ENCODE peak calls at places on chromosomes 4 and X, in ten cellular contexts. P, N, G, E, W, D, M, J, Q and A are unnamed samples.

GRCh38 chr4:78693777-78694456 is 82.2 kb upstream of the BMP2K start:
- DNase-seq in P (no peak), N (no peak), G (no peak), E (no peak), W (no peak), D (no peak), M (peak), J (no peak), Q (no peak), A (no peak)

GRCh38 chrX:65241059-65241721 is 264.9 kb upstream of the ZC4H2 start:
- DNase-seq in P (no peak), N (no peak), G (no peak), E (no peak), W (no peak), D (no peak), M (no peak), J (no peak), Q (no peak), A (no peak)

GRCh38 chrX:150049647-150050046 is 111.4 kb upstream of the EOLA2 start:
- DNase-seq in P (no peak), N (no peak), G (no peak), E (no peak), W (no peak), D (peak), M (no peak), J (peak), Q (no peak), A (no peak)

GRCh38 chr4:101304916-101305315 is 42.4 kb downstream of the PPP3CA start:
- DNase-seq in P (no peak), N (no peak), G (no peak), E (no peak), W (no peak), D (no peak), M (no peak), J (peak), Q (no peak), A (no peak)

GRCh38 chr4:181524455-181524854 is 718.7 kb upstream of the TENM3 start:
- DNase-seq in P (no peak), N (no peak), G (no peak), E (no peak), W (no peak), D (no peak), M (no peak), J (no peak), Q (no peak), A (no peak)

GRCh38 chr4:142091085-142091513 is 454.7 kb downstream of the IL15 start:
- DNase-seq in P (no peak), N (no peak), G (no peak), E (no peak), W (no peak), D (peak), M (no peak), J (peak), Q (no peak), A (no peak)

GRCh38 chr4:137960371-137961050 is 281.6 kb downstream of the SLC7A11 start:
- DNase-seq in P (no peak), N (no peak), G (no peak), E (no peak), W (no peak), D (no peak), M (no peak), J (peak), Q (no peak), A (no peak)

GRCh38 chr4:11700751-11701226 is 272.1 kb upstream of the HS3ST1 start:
- DNase-seq in P (no peak), N (no peak), G (no peak), E (no peak), W (no peak), D (no peak), M (no peak), J (peak), Q (no peak), A (no peak)

GRCh38 chr4:179465131-179465797 is 2023.0 kb upstream of the AGA start:
- DNase-seq in P (no peak), N (no peak), G (no peak), E (no peak), W (no peak), D (no peak), M (no peak), J (peak), Q (no peak), A (no peak)

GRCh38 chr4:42915484-42915883 is 23.0 kb downstream of the GRXCR1 start:
- DNase-seq in P (no peak), N (no peak), G (no peak), E (no peak), W (no peak), D (no peak), M (no peak), J (no peak), Q (no peak), A (no peak)

GRCh38 chr4:94410678-94411206 is 41.0 kb upstream of the PDLIM5 start:
- DNase-seq in P (peak), N (no peak), G (peak), E (no peak), W (no peak), D (no peak), M (peak), J (no peak), Q (peak), A (no peak)

GRCh38 chr4:53119685-53120084 is 246.2 kb downstream of the SCFD2 start:
- DNase-seq in P (no peak), N (no peak), G (no peak), E (no peak), W (no peak), D (no peak), M (no peak), J (peak), Q (no peak), A (no peak)

GRCh38 chr4:97432551-97432950 is 710.7 kb downstream of the STPG2 start:
- DNase-seq in P (no peak), N (no peak), G (no peak), E (no peak), W (no peak), D (no peak), M (no peak), J (no peak), Q (no peak), A (no peak)

GRCh38 chrX:114619874-114620273 is 36.0 kb downstream of the HTR2C start:
- DNase-seq in P (no peak), N (no peak), G (no peak), E (no peak), W (no peak), D (peak), M (no peak), J (no peak), Q (no peak), A (no peak)

GRCh38 chr4:121380448-121381147 is at the start of gene QRFPR:
- DNase-seq in P (no peak), N (no peak), G (no peak), E (no peak), W (peak), D (no peak), M (no peak), J (no peak), Q (peak), A (no peak)

GRCh38 chr4:78864405-78865024 is 74.7 kb downstream of the PAQR3 start:
- DNase-seq in P (no peak), N (peak), G (no peak), E (no peak), W (no peak), D (peak), M (no peak), J (peak), Q (no peak), A (no peak)

GRCh38 chrX:133685806-133686205 is 270.5 kb upstream of the GPC4 start:
- DNase-seq in P (no peak), N (no peak), G (no peak), E (no peak), W (no peak), D (no peak), M (no peak), J (no peak), Q (no peak), A (no peak)

GRCh38 chr4:138875886-138876608 is 139.5 kb upstream of the NOCT start:
- DNase-seq in P (no peak), N (no peak), G (no peak), E (no peak), W (no peak), D (peak), M (no peak), J (peak), Q (no peak), A (no peak)

GRCh38 chrX:123871309-123871708 is 11.5 kb downstream of the XIAP start:
- DNase-seq in P (no peak), N (no peak), G (no peak), E (no peak), W (no peak), D (no peak), M (no peak), J (no peak), Q (no peak), A (no peak)

GRCh38 chrX:56231706-56232105 is 450 bp upstream of the KLF8 start:
- DNase-seq in P (no peak), N (no peak), G (no peak), E (no peak), W (no peak), D (no peak), M (no peak), J (no peak), Q (no peak), A (no peak)
- H3K4me3 ChIP-seq in P (peak), N (no peak), G (peak), E (peak), W (peak), D (no peak), M (no peak), J (no peak), Q (peak), A (peak)

GRCh38 chr4:39044364-39044946 is 12.2 kb upstream of the TMEM156 start:
- DNase-seq in P (peak), N (peak), G (peak), E (peak), W (peak), D (peak), M (peak), J (peak), Q (peak), A (peak)
- TF ChIP-seq POLR2A in P (peak), N (peak), G (no peak), E (no peak), W (peak), D (peak), M (peak), J (peak), Q (peak), A (no peak)

GRCh38 chrX:38816158-38816557 is 14.9 kb downstream of the MID1IP1 start:
- DNase-seq in P (no peak), N (no peak), G (no peak), E (no peak), W (no peak), D (no peak), M (no peak), J (no peak), Q (no peak), A (no peak)

GRCh38 chrX:38806875-38807601 is 5.8 kb downstream of the MID1IP1 start:
- DNase-seq in P (no peak), N (no peak), G (no peak), E (no peak), W (no peak), D (no peak), M (no peak), J (no peak), Q (no peak), A (no peak)

GRCh38 chrX:38807873-38808272 is 6.6 kb downstream of the MID1IP1 start:
- DNase-seq in P (no peak), N (no peak), G (no peak), E (no peak), W (no peak), D (no peak), M (no peak), J (no peak), Q (no peak), A (no peak)

GRCh38 chrX:38817004-38817703 is 15.9 kb downstream of the MID1IP1 start:
- DNase-seq in P (peak), N (no peak), G (peak), E (no peak), W (no peak), D (peak), M (peak), J (peak), Q (peak), A (no peak)

GRCh38 chrX:38811515-38812239 is 10.4 kb downstream of the MID1IP1 start:
- DNase-seq in P (no peak), N (no peak), G (no peak), E (no peak), W (no peak), D (no peak), M (no peak), J (no peak), Q (no peak), A (no peak)
- H3K27ac ChIP-seq in P (no peak), N (no peak), G (no peak), E (no peak), W (no peak), D (no peak), M (no peak), J (no peak), Q (peak), A (no peak)

DNA sequence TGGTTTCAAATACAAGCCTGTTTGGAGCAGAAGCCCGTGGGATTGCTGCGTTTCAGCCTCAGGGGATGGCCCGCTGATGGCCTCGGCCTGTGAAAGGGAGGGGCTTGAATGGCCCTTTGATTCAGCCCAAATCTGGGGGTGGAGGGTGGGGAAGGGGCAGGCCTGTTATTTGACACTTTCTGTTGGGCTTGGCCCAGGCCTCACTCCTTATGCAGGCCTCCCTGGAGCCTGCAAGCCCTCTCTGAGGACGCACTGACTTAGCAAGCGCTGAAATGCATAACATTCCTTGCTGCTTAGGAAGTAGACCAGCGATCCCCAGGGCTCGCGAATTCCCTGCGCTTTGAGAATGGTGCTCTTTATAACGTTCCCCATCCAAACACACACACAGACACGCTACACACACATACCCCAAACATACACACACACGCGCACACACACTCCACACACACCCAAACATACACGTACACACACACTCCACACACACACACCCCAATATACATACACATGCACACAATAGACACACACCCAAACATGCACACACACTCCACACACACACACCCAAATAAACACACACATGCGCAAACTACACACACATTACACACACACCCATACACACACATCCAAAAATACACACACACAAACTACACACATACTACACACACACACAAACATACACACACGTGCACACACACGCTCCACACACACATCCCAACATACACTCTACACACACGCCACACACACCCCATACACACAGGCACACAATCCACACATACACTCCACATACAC is 29.6 kb downstream of the TLR10 start:
- DNase-seq in P (peak), N (no peak), G (peak), E (peak), W (peak), D (peak), M (peak), J (peak), Q (peak), A (no peak)
- H3K4me3 ChIP-seq in P (no peak), N (no peak), G (peak), E (no peak), W (peak), D (no peak), M (no peak), J (no peak), Q (peak), A (peak)

GRCh38 chrX:55981603-55982002 is 250.6 kb upstream of the KLF8 start:
- DNase-seq in P (no peak), N (no peak), G (no peak), E (no peak), W (no peak), D (peak), M (no peak), J (no peak), Q (no peak), A (no peak)
- TF ChIP-seq POLR2A in P (no peak), N (no peak), G (no peak), E (no peak), W (no peak), D (no peak), M (no peak), J (no peak), Q (no peak), A (no peak)

DNA sequence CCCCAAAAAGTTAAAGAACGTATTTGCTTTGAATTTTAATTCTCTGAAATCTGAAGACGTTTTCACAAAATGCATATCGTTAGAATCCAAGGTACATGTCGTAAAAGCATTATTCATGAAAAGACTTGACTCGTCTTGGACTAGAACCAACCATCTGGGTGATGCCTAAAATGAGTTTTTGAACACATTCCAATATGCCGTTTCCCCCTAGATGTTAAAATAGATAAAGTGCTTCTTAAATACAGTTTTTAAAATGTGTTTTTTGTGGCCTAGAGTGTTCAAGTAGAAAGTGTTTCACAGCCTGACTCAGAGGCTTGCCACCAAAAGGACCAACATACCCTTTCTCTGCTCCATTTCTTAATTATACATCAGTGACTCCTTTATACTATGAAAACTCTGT is 48.6 kb downstream of the PRKG2 start:
- DNase-seq in P (no peak), N (no peak), G (no peak), E (no peak), W (no peak), D (no peak), M (no peak), J (no peak), Q (no peak), A (no peak)
- H3K27ac ChIP-seq in P (no peak), N (no peak), G (no peak), E (no peak), W (no peak), D (no peak), M (no peak), J (no peak), Q (no peak), A (no peak)

GRCh38 chr4:76420901-76421581 is at the start of gene CCDC158:
- DNase-seq in P (no peak), N (no peak), G (no peak), E (no peak), W (no peak), D (no peak), M (no peak), J (no peak), Q (peak), A (no peak)
- H3K4me3 ChIP-seq in P (peak), N (no peak), G (peak), E (peak), W (no peak), D (peak), M (no peak), J (peak), Q (peak), A (peak)

GRCh38 chr4:20075479-20075878 is 176.2 kb upstream of the SLIT2 start:
- DNase-seq in P (no peak), N (no peak), G (no peak), E (no peak), W (no peak), D (peak), M (no peak), J (peak), Q (no peak), A (no peak)
- TF ChIP-seq POLR2A in P (no peak), N (no peak), G (no peak), E (no peak), W (no peak), D (no peak), M (no peak), J (no peak), Q (no peak), A (no peak)